ENCODE peak calls at places on chromosomes 2 and 18, in eight cellular contexts. R, H, D, G, T, U, A and B are unnamed samples.

GRCh38 chr2:36450466-36451196 is 95.1 kb downstream of the CRIM1 start:
- DNase-seq in R (no peak), H (no peak), D (peak; percentile 87), G (no peak), T (no peak), U (no peak), A (peak; percentile 80), B (peak; percentile 71)

GRCh38 chr2:42568431-42569115 is at the start of gene MTA3:
- DNase-seq in R (peak; percentile 82), H (peak; percentile 47), D (peak; percentile 76), G (peak; percentile 86), T (peak; percentile 71), U (peak; percentile 76), A (peak; percentile 60), B (peak; percentile 67)

GRCh38 chr2:120597595-120598193 is 138.0 kb upstream of the GLI2 start:
- DNase-seq in R (no peak), H (no peak), D (no peak), G (no peak), T (peak; percentile 3), U (no peak), A (peak; percentile 43), B (no peak)

GRCh38 chr2:175732523-175732922 is 269.5 kb downstream of the LNPK start:
- DNase-seq in R (no peak), H (no peak), D (no peak), G (no peak), T (no peak), U (no peak), A (no peak), B (no peak)

GRCh38 chr18:62331581-62332436 is 6.7 kb downstream of the TNFRSF11A start:
- DNase-seq in R (no peak), H (no peak), D (no peak), G (no peak), T (peak; percentile 31), U (no peak), A (peak; percentile 46), B (no peak)

GRCh38 chr2:238007924-238008323 is 41.1 kb downstream of the UBE2F start:
- DNase-seq in R (no peak), H (no peak), D (no peak), G (no peak), T (no peak), U (no peak), A (no peak), B (no peak)

GRCh38 chr2:129056309-129056958 is 737.8 kb upstream of the HS6ST1 start:
- DNase-seq in R (no peak), H (no peak), D (no peak), G (no peak), T (no peak), U (no peak), A (no peak), B (no peak)

GRCh38 chr18:78982186-78982585 is 2.6 kb downstream of the SALL3 start:
- DNase-seq in R (no peak), H (no peak), D (no peak), G (no peak), T (no peak), U (no peak), A (peak; percentile 39), B (no peak)

GRCh38 chr2:190922411-190922810 is 41.8 kb downstream of the GLS start:
- DNase-seq in R (no peak), H (no peak), D (no peak), G (no peak), T (no peak), U (no peak), A (peak; percentile 17), B (no peak)

GRCh38 chr18:13610517-13610916 is 115.8 kb downstream of the FAM210A start:
- DNase-seq in R (no peak), H (no peak), D (peak; percentile 27), G (no peak), T (no peak), U (no peak), A (no peak), B (no peak)

GRCh38 chr2:197759625-197760292 is 25.4 kb downstream of the BOLL start:
- DNase-seq in R (no peak), H (no peak), D (no peak), G (no peak), T (no peak), U (no peak), A (no peak), B (no peak)

GRCh38 chr2:65708129-65708528 is 275.7 kb upstream of the SPRED2 start:
- DNase-seq in R (no peak), H (no peak), D (no peak), G (no peak), T (no peak), U (no peak), A (no peak), B (peak; percentile 84)

GRCh38 chr2:5673148-5673860 is 18.9 kb upstream of the SOX11 start:
- DNase-seq in R (no peak), H (no peak), D (no peak), G (peak; percentile 76), T (no peak), U (no peak), A (no peak), B (no peak)

GRCh38 chr2:168054657-168055056 is 192.7 kb downstream of the STK39 start:
- DNase-seq in R (no peak), H (peak; percentile 6), D (no peak), G (no peak), T (no peak), U (no peak), A (no peak), B (no peak)

DNA sequence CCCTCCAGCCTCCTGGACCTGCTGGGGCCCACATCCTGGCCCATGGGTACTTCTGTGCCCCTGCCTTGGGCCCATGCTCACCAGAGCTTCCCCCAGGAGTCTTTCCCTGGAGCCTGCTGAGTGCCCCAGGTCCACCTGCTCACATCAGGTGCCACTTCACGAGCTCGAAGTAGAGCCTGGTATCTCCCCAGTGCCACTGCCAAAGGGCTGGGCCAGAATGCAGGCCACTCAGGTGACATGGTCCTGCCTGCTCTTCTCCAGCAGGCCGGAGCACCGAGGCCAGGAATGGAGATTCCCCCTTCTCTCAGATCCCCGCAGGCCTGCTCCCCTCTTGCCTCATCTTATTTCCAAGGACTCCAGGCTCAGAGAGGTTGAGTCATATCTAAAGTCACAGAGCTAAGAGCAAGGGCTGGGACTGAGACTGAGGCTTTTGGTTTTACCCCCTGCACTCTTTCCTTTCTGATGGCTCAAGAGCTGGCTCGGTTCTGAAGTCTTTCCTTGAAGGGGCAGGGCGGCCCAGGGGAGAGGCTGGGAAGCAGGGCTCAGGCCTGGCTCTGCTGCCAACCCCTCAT is 79.2 kb downstream of the HS1BP3 start:
- DNase-seq in R (no peak), H (no peak), D (no peak), G (no peak), T (no peak), U (no peak), A (peak; percentile 48), B (no peak)
- H3K27ac ChIP-seq in R (no peak overlapping the region), H (no peak overlapping the region), D (no peak overlapping the region), G (no peak overlapping the region), T (no peak overlapping the region), U (no peak overlapping the region), A (no peak overlapping the region), B (no peak overlapping the region)

GRCh38 chr18:12461326-12461725 is 53.6 kb downstream of the PRELID3A start:
- DNase-seq in R (no peak), H (no peak), D (no peak), G (no peak), T (no peak), U (no peak), A (no peak), B (no peak)

GRCh38 chr18:12458761-12459160 is 51.0 kb downstream of the PRELID3A start:
- DNase-seq in R (no peak), H (no peak), D (no peak), G (no peak), T (no peak), U (no peak), A (no peak), B (no peak)

GRCh38 chr18:12452801-12453200 is 45.1 kb downstream of the PRELID3A start:
- DNase-seq in R (no peak), H (no peak), D (no peak), G (no peak), T (no peak), U (no peak), A (no peak), B (no peak)

GRCh38 chr18:12460874-12461273 is 53.1 kb downstream of the PRELID3A start:
- DNase-seq in R (no peak), H (no peak), D (no peak), G (no peak), T (no peak), U (no peak), A (peak; percentile 81), B (no peak)

DNA sequence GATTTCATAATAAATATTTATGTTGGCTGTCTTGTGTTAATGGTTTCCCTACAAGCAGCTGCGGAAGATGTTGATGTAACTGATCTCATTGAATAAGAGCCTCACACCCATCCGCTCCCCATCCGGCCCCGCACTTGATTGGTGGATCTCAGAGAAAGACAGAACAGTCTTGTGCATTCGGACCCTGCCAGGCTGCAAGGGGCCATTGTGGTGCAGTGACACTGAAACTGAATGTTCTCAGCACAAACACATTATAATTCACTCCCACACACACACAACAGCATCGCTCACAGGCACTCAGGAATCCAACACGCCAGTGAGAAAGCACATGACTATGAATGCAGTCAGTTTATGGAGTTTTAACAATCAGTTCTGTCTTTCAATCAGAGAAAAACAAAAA is 47.8 kb downstream of the PRELID3A start:
- DNase-seq in R (no peak), H (no peak), D (peak; percentile 6), G (no peak), T (no peak), U (no peak), A (peak; percentile 18), B (peak; percentile 22)
- H3K36me3 ChIP-seq in R (no peaks in the 10 kb centered on the region), H (no peaks in the 10 kb centered on the region), D (peaks cover 27% of the 10 kb centered on the region), G (peaks cover 13% of the 10 kb centered on the region), T (peaks cover 80% of the 10 kb centered on the region), U (no peaks in the 10 kb centered on the region), A (peaks cover 4% of the 10 kb centered on the region), B (peaks cover 54% of the 10 kb centered on the region)

DNA sequence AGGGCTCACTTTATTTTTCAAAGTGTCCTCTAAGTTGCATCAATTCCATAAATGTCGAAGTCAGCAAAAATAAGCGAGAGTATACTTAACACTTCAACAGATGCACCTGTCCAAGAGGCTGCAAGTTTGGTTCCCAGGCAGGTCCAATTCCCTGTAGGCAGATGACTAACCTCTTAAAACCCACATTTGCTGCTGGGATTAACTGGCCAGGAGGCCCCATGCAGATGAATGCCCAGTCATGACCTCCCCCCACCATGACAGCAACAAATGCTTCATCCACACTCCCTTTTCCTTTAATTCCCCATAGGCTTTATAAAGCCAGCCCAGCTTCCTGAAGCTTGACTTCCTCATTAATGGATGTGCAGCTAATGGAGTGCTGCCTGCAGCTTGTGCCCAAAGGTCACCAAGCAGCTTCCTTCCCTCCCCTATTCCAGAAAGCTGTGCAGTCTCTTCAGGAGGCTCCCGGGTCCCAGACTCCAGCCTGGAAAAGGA is 35.7 kb downstream of the REEP1 start:
- DNase-seq in R (no peak), H (no peak), D (no peak), G (peak; percentile 85), T (no peak), U (no peak), A (peak; percentile 20), B (no peak)
- H3K27ac ChIP-seq in R (no peak overlapping the region), H (no peak overlapping the region), D (no peak overlapping the region), G (peak overlapping the region; percentile 56), T (peak overlapping the region; percentile 41), U (no peak overlapping the region), A (no peak overlapping the region), B (no peak overlapping the region)

DNA sequence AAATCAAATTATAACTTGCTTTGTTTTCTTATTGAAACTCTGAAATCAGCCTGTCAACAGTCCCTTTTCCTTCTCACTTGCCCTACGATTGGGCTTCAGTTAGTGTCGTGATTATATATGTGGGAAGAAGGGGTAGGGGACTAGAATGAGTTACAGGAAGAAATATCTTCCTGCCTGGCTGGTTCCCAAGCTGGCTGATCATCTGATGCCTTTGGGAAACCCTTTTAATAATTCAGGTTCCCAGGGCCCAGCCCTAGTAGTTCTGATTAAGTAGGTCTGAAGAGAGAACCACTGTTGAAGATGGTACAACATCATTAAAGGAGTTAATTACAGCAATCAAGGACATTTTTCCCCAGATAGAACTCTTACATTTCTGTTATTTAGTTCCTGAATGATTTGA is 110.1 kb upstream of the EML6 start:
- DNase-seq in R (no peak), H (no peak), D (no peak), G (no peak), T (no peak), U (no peak), A (no peak), B (no peak)
- H3K36me3 ChIP-seq in R (peaks cover 45% of the 10 kb centered on the region), H (peaks cover 40% of the 10 kb centered on the region), D (peaks cover 42% of the 10 kb centered on the region), G (peaks cover 64% of the 10 kb centered on the region), T (peaks cover 37% of the 10 kb centered on the region), U (no peaks in the 10 kb centered on the region), A (peaks cover 19% of the 10 kb centered on the region), B (peaks cover 64% of the 10 kb centered on the region)